ENCODE peak calls at places on chromosome 13, in six cellular contexts. One of them, this sample, is unnamed.

GRCh38 chr13:30156270-30156669 is 151.1 kb downstream of the KATNAL1 start:
- DNase-seq in tibial nerve: no peak
- DNase-seq in PC-3: peak; percentile 37
- DNase-seq in central memory CD8-positive, alpha-beta T cell: no peak
- DNase-seq in T-cell: no peak
- DNase-seq in fibroblast of the aortic adventitia: no peak
- DNase-seq in this sample: no peak

GRCh38 chr13:75359266-75359665 is 122.7 kb downstream of the TBC1D4 start:
- DNase-seq in fibroblast of the aortic adventitia: peak; percentile 90
- DNase-seq in tibial nerve: no peak
- DNase-seq in T-cell: no peak
- DNase-seq in PC-3: peak; percentile 89
- DNase-seq in central memory CD8-positive, alpha-beta T cell: no peak
- DNase-seq in this sample: no peak

GRCh38 chr13:35700661-35701060 is 224.2 kb upstream of the MAB21L1 start:
- DNase-seq in fibroblast of the aortic adventitia: peak; percentile 54
- DNase-seq in T-cell: no peak
- DNase-seq in central memory CD8-positive, alpha-beta T cell: no peak
- DNase-seq in PC-3: no peak
- DNase-seq in tibial nerve: no peak
- DNase-seq in this sample: no peak

GRCh38 chr13:82176761-82177160 is 1705.5 kb downstream of the SLITRK1 start:
- DNase-seq in PC-3: no peak
- DNase-seq in T-cell: no peak
- DNase-seq in central memory CD8-positive, alpha-beta T cell: no peak
- DNase-seq in tibial nerve: no peak
- DNase-seq in fibroblast of the aortic adventitia: no peak
- DNase-seq in this sample: no peak

GRCh38 chr13:90455861-90456260 is 891.6 kb upstream of the MIR17HG start:
- DNase-seq in PC-3: peak; percentile 25
- DNase-seq in tibial nerve: no peak
- DNase-seq in fibroblast of the aortic adventitia: no peak
- DNase-seq in central memory CD8-positive, alpha-beta T cell: no peak
- DNase-seq in T-cell: no peak
- DNase-seq in this sample: no peak

GRCh38 chr13:70890289-70890688 is 782.0 kb upstream of the KLHL1 start:
- DNase-seq in fibroblast of the aortic adventitia: no peak
- DNase-seq in PC-3: peak; percentile 1
- DNase-seq in tibial nerve: no peak
- DNase-seq in T-cell: no peak
- DNase-seq in central memory CD8-positive, alpha-beta T cell: no peak
- DNase-seq in this sample: no peak

GRCh38 chr13:20431080-20431479 is 94.6 kb downstream of the CRYL1 start:
- DNase-seq in central memory CD8-positive, alpha-beta T cell: no peak
- DNase-seq in tibial nerve: no peak
- DNase-seq in fibroblast of the aortic adventitia: no peak
- DNase-seq in T-cell: no peak
- DNase-seq in PC-3: no peak
- DNase-seq in this sample: no peak

GRCh38 chr13:63206431-63206830 is 1790.8 kb upstream of the PCDH20 start:
- DNase-seq in central memory CD8-positive, alpha-beta T cell: no peak
- DNase-seq in T-cell: no peak
- DNase-seq in PC-3: no peak
- DNase-seq in tibial nerve: no peak
- DNase-seq in fibroblast of the aortic adventitia: no peak
- DNase-seq in this sample: no peak

GRCh38 chr13:87661471-87661870 is 9.7 kb upstream of the SLITRK5 start:
- DNase-seq in T-cell: no peak
- DNase-seq in tibial nerve: no peak
- DNase-seq in central memory CD8-positive, alpha-beta T cell: no peak
- DNase-seq in fibroblast of the aortic adventitia: no peak
- DNase-seq in PC-3: peak; percentile 70
- DNase-seq in this sample: no peak

GRCh38 chr13:51584731-51585191 is 499 bp downstream of the WDFY2 start:
- DNase-seq in PC-3: peak; percentile 48
- DNase-seq in fibroblast of the aortic adventitia: peak; percentile 49
- DNase-seq in central memory CD8-positive, alpha-beta T cell: peak; percentile 66
- DNase-seq in T-cell: peak; percentile 65
- DNase-seq in tibial nerve: peak; percentile 32
- DNase-seq in this sample: peak; percentile 31

GRCh38 chr13:110298566-110299321 is 8.2 kb downstream of the COL4A1 start:
- DNase-seq in fibroblast of the aortic adventitia: no peak
- DNase-seq in T-cell: no peak
- DNase-seq in central memory CD8-positive, alpha-beta T cell: no peak
- DNase-seq in tibial nerve: no peak
- DNase-seq in PC-3: no peak
- DNase-seq in this sample: no peak

GRCh38 chr13:25330541-25330940 is 29.1 kb downstream of the NUP58 start:
- DNase-seq in tibial nerve: no peak
- DNase-seq in T-cell: no peak
- DNase-seq in fibroblast of the aortic adventitia: no peak
- DNase-seq in central memory CD8-positive, alpha-beta T cell: no peak
- DNase-seq in PC-3: peak; percentile 8
- DNase-seq in this sample: no peak

GRCh38 chr13:97367016-97367415 is 67.0 kb upstream of the RAP2A start:
- DNase-seq in T-cell: no peak
- DNase-seq in PC-3: no peak
- DNase-seq in central memory CD8-positive, alpha-beta T cell: no peak
- DNase-seq in tibial nerve: no peak
- DNase-seq in fibroblast of the aortic adventitia: no peak
- DNase-seq in this sample: no peak

GRCh38 chr13:100392709-100393630 is 195.6 kb downstream of the GGACT start:
- DNase-seq in T-cell: no peak
- DNase-seq in tibial nerve: peak; percentile 54
- DNase-seq in PC-3: peak; percentile 95
- DNase-seq in fibroblast of the aortic adventitia: peak; percentile 100
- DNase-seq in central memory CD8-positive, alpha-beta T cell: no peak
- DNase-seq in this sample: peak; percentile 84

GRCh38 chr13:27997904-27998522 is 9.5 kb upstream of the URAD start:
- DNase-seq in PC-3: peak; percentile 59
- DNase-seq in fibroblast of the aortic adventitia: peak; percentile 51
- DNase-seq in tibial nerve: no peak
- DNase-seq in T-cell: no peak
- DNase-seq in central memory CD8-positive, alpha-beta T cell: no peak
- DNase-seq in this sample: no peak

GRCh38 chr13:29227560-29227959 is 367.9 kb downstream of the SLC7A1 start:
- DNase-seq in T-cell: no peak
- DNase-seq in PC-3: no peak
- DNase-seq in tibial nerve: no peak
- DNase-seq in central memory CD8-positive, alpha-beta T cell: no peak
- DNase-seq in fibroblast of the aortic adventitia: no peak
- DNase-seq in this sample: no peak

GRCh38 chr13:21688056-21688455 is 17.2 kb downstream of the FGF9 start:
- DNase-seq in PC-3: no peak
- DNase-seq in central memory CD8-positive, alpha-beta T cell: no peak
- DNase-seq in tibial nerve: no peak
- DNase-seq in T-cell: no peak
- DNase-seq in fibroblast of the aortic adventitia: no peak
- DNase-seq in this sample: no peak

GRCh38 chr13:98144501-98145350 is 1.8 kb downstream of the FARP1 start:
- DNase-seq in tibial nerve: no peak
- DNase-seq in T-cell: no peak
- DNase-seq in PC-3: peak; percentile 62
- DNase-seq in fibroblast of the aortic adventitia: peak; percentile 45
- DNase-seq in central memory CD8-positive, alpha-beta T cell: no peak
- DNase-seq in this sample: no peak

GRCh38 chr13:110185696-110186095 is 121.3 kb downstream of the COL4A1 start:
- DNase-seq in PC-3: no peak
- DNase-seq in T-cell: no peak
- DNase-seq in fibroblast of the aortic adventitia: no peak
- DNase-seq in central memory CD8-positive, alpha-beta T cell: no peak
- DNase-seq in tibial nerve: no peak
- DNase-seq in this sample: no peak

This sample was measured in omental fat pad.